ENCODE peak calls at places on chromosomes 7 and 10, in five cellular contexts. O is choroid plexus epithelial cell, Y is IMR-90, G is GM10248, X is mucosa of descending colon. Q is an unnamed sample.
A peak's percentile ranks its signal among the peaks of the same experiment; 100 is the strongest.

GRCh38 chr10:5490698-5491464 is 8.5 kb downstream of the CALML5 start:
- DNase-seq in G (no peak), Y (no peak), X (no peak), O (no peak), Q (no peak)

GRCh38 chr7:21293771-21294170 is 134.1 kb upstream of the SP4 start:
- DNase-seq in O (no peak), X (no peak), G (no peak), Y (no peak), Q (no peak)

GRCh38 chr10:102200751-102201640 is 25.1 kb upstream of the ELOVL3 start:
- DNase-seq in G (no peak), X (no peak), Y (no peak), O (no peak), Q (no peak)

GRCh38 chr7:122884186-122884585 is 2.1 kb downstream of the CADPS2 start:
- DNase-seq in X (no peak), Y (no peak), O (no peak), G (no peak), Q (no peak)

GRCh38 chr7:13062596-13062995 is 375.2 kb downstream of the ARL4A start:
- DNase-seq in O (no peak), Y (no peak), X (no peak), G (no peak), Q (no peak)

GRCh38 chr10:24207781-24208611 is 942 bp upstream of the KIAA1217 start:
- DNase-seq in O (peak; percentile 50), X (no peak), G (no peak), Y (no peak), Q (no peak)

GRCh38 chr10:110512461-110513187 is 14.9 kb downstream of the DUSP5 start:
- DNase-seq in X (no peak), O (peak; percentile 94), G (no peak), Y (peak; percentile 94), Q (no peak)

GRCh38 chr10:126315471-126316177 is 72.7 kb downstream of the ADAM12 start:
- DNase-seq in G (no peak), O (peak; percentile 89), X (no peak), Y (peak; percentile 83), Q (no peak)

GRCh38 chr7:68009716-68010115 is 1013.1 kb downstream of the TYW1 start:
- DNase-seq in G (no peak), Y (no peak), O (no peak), X (no peak), Q (no peak)

GRCh38 chr7:51251292-51251691 is 65.3 kb downstream of the COBL start:
- DNase-seq in Y (no peak), G (no peak), X (no peak), O (no peak), Q (no peak)

GRCh38 chr7:29463504-29464158 is 100.0 kb upstream of the PRR15 start:
- DNase-seq in G (no peak), X (peak; percentile 57), Y (no peak), O (no peak), Q (no peak)

GRCh38 chr7:12684186-12684585 is 3.2 kb upstream of the ARL4A start:
- DNase-seq in X (no peak), Y (no peak), O (no peak), G (no peak), Q (no peak)

GRCh38 chr10:71074176-71074755 is 138.1 kb upstream of the UNC5B start:
- DNase-seq in O (no peak), Y (no peak), X (no peak), G (no peak), Q (no peak)

GRCh38 chr7:72039460-72039859 is 372.7 kb downstream of the CALN1 start:
- DNase-seq in G (no peak), O (no peak), Y (no peak), X (no peak), Q (no peak)

GRCh38 chr10:62501547-62501946 is 127.4 kb downstream of the ZNF365 start:
- DNase-seq in Y (peak; percentile 34), G (no peak), O (no peak), X (no peak), Q (no peak)

GRCh38 chr7:38463277-38464224 is 167.6 kb downstream of the AMPH start:
- DNase-seq in G (peak; percentile 28), O (peak; percentile 93), X (peak; percentile 79), Y (peak; percentile 77), Q (no peak)

GRCh38 chr7:17184805-17185689 is 113.4 kb upstream of the AHR start:
- DNase-seq in Y (peak; percentile 27), O (peak; percentile 48), G (no peak), X (no peak), Q (no peak)

GRCh38 chr7:17183630-17184328 is 114.7 kb upstream of the AHR start:
- DNase-seq in X (no peak), G (no peak), Y (no peak), O (peak; percentile 8), Q (no peak)

GRCh38 chr7:17185690-17186070 is 112.8 kb upstream of the AHR start:
- DNase-seq in Y (peak; percentile 74), O (peak; percentile 92), X (no peak), G (peak; percentile 48), Q (no peak)

GRCh38 chr7:17181482-17181881 is 117.0 kb upstream of the AHR start:
- DNase-seq in Y (no peak), G (no peak), O (no peak), X (no peak), Q (no peak)

DNA sequence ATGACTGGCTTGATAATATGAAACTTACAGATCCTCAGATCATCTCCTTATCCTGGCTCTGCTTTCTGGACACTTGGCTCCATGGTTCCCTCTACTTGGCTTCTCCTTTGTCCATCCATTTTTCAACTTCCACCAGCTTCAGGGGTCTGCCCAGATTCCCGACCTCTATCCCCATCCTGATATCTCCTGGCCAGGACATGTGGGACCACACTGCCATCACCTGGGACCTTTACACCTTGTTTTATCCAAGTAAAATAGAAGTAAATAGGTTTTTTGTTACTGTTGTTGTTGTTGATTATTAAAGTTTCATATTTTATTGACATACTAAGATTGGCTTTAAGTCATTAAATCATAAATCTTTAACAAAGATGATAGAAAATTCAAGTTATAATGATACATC is 111.7 kb upstream of the AHR start:
- DNase-seq in O (no peak), X (no peak), Y (no peak), G (no peak), Q (no peak)
- TF ChIP-seq CTCF in O (no peak), X (no peak), Y (no peak), G (no peak), Q (no peak)

GRCh38 chr10:3397231-3397630 is 224.6 kb upstream of the PITRM1 start:
- DNase-seq in X (no peak), Y (peak; percentile 40), O (no peak), G (no peak), Q (no peak)

GRCh38 chr10:3399756-3400155 is 227.2 kb upstream of the PITRM1 start:
- DNase-seq in O (peak; percentile 27), X (no peak), G (no peak), Y (peak; percentile 10), Q (peak; percentile 36)

GRCh38 chr10:3396116-3396515 is 223.5 kb upstream of the PITRM1 start:
- DNase-seq in G (no peak), O (no peak), Y (no peak), X (no peak), Q (no peak)

GRCh38 chr10:3398825-3399646 is 226.5 kb upstream of the PITRM1 start:
- DNase-seq in G (no peak), Y (no peak), X (no peak), O (no peak), Q (peak; percentile 53)

DNA sequence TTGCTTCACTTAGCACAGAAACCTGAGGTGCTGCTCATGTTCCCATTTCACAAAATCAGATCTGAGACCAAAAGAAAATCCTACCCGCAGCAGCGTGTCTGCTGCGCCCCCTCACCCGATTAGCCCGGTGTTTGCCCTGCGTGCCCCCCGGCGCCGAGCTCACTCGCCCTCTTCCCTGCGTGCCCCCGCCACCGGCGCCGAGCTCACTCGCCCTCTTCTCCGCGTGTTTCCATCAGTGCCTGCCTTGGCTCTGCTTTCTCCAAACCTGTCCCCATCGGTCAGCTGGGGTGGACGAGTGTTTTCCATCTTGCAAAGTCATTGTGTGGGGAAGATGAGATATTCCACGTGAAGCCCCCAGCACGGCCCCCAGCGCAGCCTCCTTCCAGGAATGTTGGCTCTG is 225.3 kb upstream of the PITRM1 start:
- DNase-seq in G (no peak), Y (no peak), O (no peak), X (no peak), Q (peak; percentile 52)
- TF ChIP-seq CTCF in G (no peak), Y (no peak), O (no peak), X (no peak), Q (no peak)

DNA sequence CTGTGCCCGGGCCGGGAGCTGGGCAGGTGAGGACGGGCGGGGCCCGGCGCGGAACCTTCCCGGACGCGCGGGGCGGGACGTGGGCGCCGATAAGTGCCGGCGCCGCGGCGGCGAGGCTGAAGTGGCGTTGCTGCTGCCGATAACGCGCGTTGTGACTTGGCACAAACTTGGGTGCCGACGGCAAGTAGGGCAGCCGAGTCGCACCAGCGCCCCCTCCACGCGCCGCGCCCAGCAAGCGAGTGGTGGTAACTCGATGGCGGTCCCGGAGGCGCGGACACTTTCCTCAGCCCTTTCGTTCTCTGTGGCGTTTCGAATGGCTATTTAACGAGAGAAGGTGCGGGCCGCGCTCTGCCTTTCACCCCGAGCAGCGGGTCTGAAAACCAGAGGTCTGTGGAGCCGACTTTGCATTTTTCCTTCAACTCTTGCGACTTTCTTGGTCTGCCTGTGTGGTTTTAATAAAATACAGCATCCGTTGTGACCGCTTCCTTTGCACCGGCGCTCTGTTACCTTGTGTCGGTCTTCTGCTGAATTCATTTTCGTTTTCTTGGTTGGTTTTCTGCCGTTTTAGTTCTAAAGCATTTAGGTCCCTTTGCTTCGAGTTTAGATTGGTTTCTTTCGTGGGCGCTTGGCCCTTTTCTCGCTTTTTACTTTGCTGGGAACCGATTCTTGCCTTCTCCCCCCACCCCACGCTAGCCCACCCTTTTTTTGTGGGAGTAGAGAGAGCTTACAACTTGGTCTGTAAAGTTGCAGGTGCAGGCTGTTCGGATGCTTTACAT is 704 bp downstream of the STK17A start:
- DNase-seq in G (no peak), X (peak; percentile 84), O (peak; percentile 66), Y (peak; percentile 46), Q (peak; percentile 76)
- TF ChIP-seq CTCF in G (no peak), X (no peak), O (peak; percentile 28), Y (no peak), Q (no peak)

DNA sequence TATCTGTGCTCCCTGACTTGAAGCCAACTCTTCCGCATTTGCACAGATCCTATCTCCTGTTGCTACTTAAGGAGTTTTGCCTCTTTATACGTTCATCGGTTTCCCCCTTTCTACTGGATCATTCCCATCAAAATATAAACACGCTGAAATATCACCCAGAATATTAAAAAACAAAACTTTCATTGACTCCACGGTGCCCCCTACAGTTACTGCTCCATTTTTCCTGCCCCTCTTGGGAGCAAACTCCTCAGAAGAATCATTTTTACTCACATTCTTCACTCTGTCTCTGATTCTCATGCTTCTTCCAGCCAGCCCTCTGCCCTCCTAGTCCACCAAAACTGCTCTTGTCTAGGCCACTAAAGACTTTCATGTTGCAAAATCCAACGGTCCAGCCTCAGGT is 66.4 kb downstream of the MYOF start:
- DNase-seq in G (no peak), X (no peak), Y (no peak), O (no peak), Q (no peak)
- TF ChIP-seq CTCF in G (no peak), X (no peak), Y (peak; percentile 34), O (peak; percentile 47), Q (peak; percentile 33)

GRCh38 chr10:11454160-11454559 is 157.3 kb downstream of the USP6NL start:
- DNase-seq in G (no peak), Y (no peak), O (no peak), X (no peak), Q (peak; percentile 49)
- TF ChIP-seq CTCF in G (no peak), Y (no peak), O (no peak), X (no peak), Q (no peak)

Q was measured in type B pancreatic cell.